ENCODE peak calls at places on chromosomes 2 and 18, in ten cellular contexts. S is NCI-H2029; F is NCI-H1417; K is left ventricle myocardium inferior; I is hippocampal formation; H is smooth muscle cell of the brain vasculature; L is ELR; U is stimulated activated CD4-positive, alpha-beta T cell treated with anti-CD3 and anti-CD28 coated beads, Interleukin-2, amount 100 ng/mL, for 24 hours; E is activated CD8-positive, alpha-beta T cell treated with anti-CD3 and anti-CD28 coated beads, Interleukin-2, amount 10 ng/mL, durations not matched to agents 7 days and 5 days; W is activated CD8-positive, alpha-beta memory T cell treated with anti-CD3 and anti-CD28 coated beads, Interleukin-2, amount 50 U/mL, for 48 hours. G is an unnamed sample.
A peak's percentile ranks its signal among the peaks of the same experiment; 100 is the strongest.

GRCh38 chr18:37537868-37538525 is 27.6 kb downstream of the CELF4 start:
- DNase-seq in W (peak; percentile 83), U (peak; percentile 40), K (peak; percentile 72), E (peak; percentile 59), L (peak; percentile 57), H (peak; percentile 21), F (peak; percentile 76), S (no peak), I (peak; percentile 10), G (peak; percentile 41)

GRCh38 chr2:97906309-97906708 is 89.4 kb downstream of the TMEM131 start:
- DNase-seq in U (no peak), F (no peak), H (no peak), L (no peak), S (no peak), K (no peak), W (no peak), I (no peak), E (no peak), G (peak; percentile 71)

GRCh38 chr2:167048829-167049228 is 160.5 kb downstream of the XIRP2 start:
- DNase-seq in L (no peak), U (no peak), F (no peak), K (no peak), W (no peak), H (no peak), S (no peak), I (no peak), E (no peak), G (no peak)

GRCh38 chr2:239818531-239819011 is 206.6 kb downstream of the NDUFA10 start:
- DNase-seq in I (peak; percentile 69), U (no peak), F (no peak), K (no peak), L (no peak), S (no peak), H (no peak), W (peak; percentile 29), E (no peak), G (no peak)

GRCh38 chr2:158573739-158574138 is 117.0 kb downstream of the PKP4 start:
- DNase-seq in K (no peak), F (no peak), E (no peak), W (no peak), I (no peak), L (no peak), S (no peak), U (no peak), H (no peak), G (no peak)

GRCh38 chr2:156006721-156007618 is 325.6 kb downstream of the NR4A2 start:
- DNase-seq in L (no peak), H (no peak), S (no peak), F (no peak), K (no peak), U (no peak), E (no peak), I (no peak), W (no peak), G (no peak)

GRCh38 chr2:189104926-189105325 is 74.6 kb downstream of the COL5A2 start:
- DNase-seq in F (no peak), E (no peak), L (peak; percentile 77), H (no peak), U (no peak), K (no peak), I (no peak), S (no peak), W (no peak), G (peak; percentile 26)

GRCh38 chr2:224925822-224926124 is 116.5 kb downstream of the DOCK10 start:
- DNase-seq in E (no peak), U (no peak), K (no peak), L (peak; percentile 55), F (no peak), I (no peak), H (no peak), S (no peak), W (no peak), G (peak; percentile 32)

GRCh38 chr2:170716851-170717598 is 1.9 kb downstream of the SP5 start:
- DNase-seq in F (no peak), L (peak; percentile 17), E (no peak), I (no peak), H (no peak), W (peak; percentile 77), K (peak; percentile 23), S (peak; percentile 11), U (peak; percentile 32), G (no peak)

GRCh38 chr2:40371525-40372277 is 80.2 kb downstream of the SLC8A1 start:
- DNase-seq in L (peak; percentile 77), H (peak; percentile 60), S (peak; percentile 55), E (no peak), K (no peak), F (peak; percentile 60), I (no peak), W (no peak), U (no peak), G (peak; percentile 80)

GRCh38 chr18:67217551-67218166 is 298.9 kb downstream of the DSEL start:
- DNase-seq in U (peak; percentile 69), F (peak; percentile 87), E (peak; percentile 71), W (peak; percentile 56), H (peak; percentile 39), L (peak; percentile 77), S (peak; percentile 5), I (peak; percentile 78), K (no peak), G (peak; percentile 40)

GRCh38 chr2:119338826-119339561 is 27.6 kb downstream of the C2orf76 start:
- DNase-seq in H (no peak), W (no peak), I (no peak), L (no peak), U (peak; percentile 22), S (no peak), E (peak; percentile 79), K (no peak), F (no peak), G (no peak)

GRCh38 chr2:122960727-122961641 is 1064.1 kb upstream of the CNTNAP5 start:
- DNase-seq in K (no peak), H (peak; percentile 2), F (peak; percentile 94), L (peak; percentile 84), S (peak; percentile 88), I (no peak), E (no peak), W (no peak), U (no peak), G (peak; percentile 51)

GRCh38 chr2:232333361-232334135 is 45.0 kb upstream of the ALPP start:
- DNase-seq in W (no peak), E (no peak), K (no peak), L (peak; percentile 33), U (peak; percentile 20), I (no peak), H (no peak), F (no peak), S (no peak), G (no peak)

GRCh38 chr2:173282795-173283545 is 71.7 kb upstream of the CDCA7 start:
- DNase-seq in S (no peak), L (no peak), U (no peak), F (no peak), W (no peak), K (no peak), I (no peak), H (no peak), E (no peak), G (no peak)

GRCh38 chr2:45770773-45771172 is 119.3 kb downstream of the PRKCE start:
- DNase-seq in I (no peak), K (no peak), S (no peak), W (no peak), U (no peak), E (no peak), H (no peak), L (no peak), F (peak; percentile 44), G (no peak)

GRCh38 chr2:132489150-132489549 is 72.5 kb downstream of the GPR39 start:
- DNase-seq in I (no peak), E (no peak), F (no peak), W (no peak), H (no peak), U (no peak), S (no peak), L (peak; percentile 24), K (peak; percentile 16), G (peak; percentile 38)

GRCh38 chr2:101120124-101120996 is 30.8 kb downstream of the TBC1D8 start:
- DNase-seq in F (no peak), S (peak; percentile 81), W (no peak), K (peak; percentile 80), U (no peak), L (peak; percentile 93), H (no peak), E (no peak), I (no peak), G (peak; percentile 98)

GRCh38 chr2:168559187-168559586 is 103.1 kb downstream of the CERS6 start:
- DNase-seq in L (no peak), S (peak; percentile 87), H (no peak), I (no peak), U (no peak), W (no peak), K (no peak), E (no peak), F (no peak), G (peak; percentile 17)

GRCh38 chr2:28751956-28752607 is 452 bp downstream of the PPP1CB start:
- DNase-seq in K (peak; percentile 29), S (no peak), W (peak; percentile 72), I (peak; percentile 50), U (peak; percentile 42), F (peak; percentile 84), L (peak; percentile 38), E (peak; percentile 54), H (no peak), G (peak; percentile 16)

GRCh38 chr18:9951022-9951859 is 37.4 kb downstream of the VAPA start:
- DNase-seq in I (peak; percentile 49), F (peak; percentile 74), L (peak; percentile 78), E (peak; percentile 32), H (peak; percentile 39), U (no peak), W (no peak), S (no peak), K (no peak), G (peak; percentile 54)

GRCh38 chr2:233152541-233152940 is 92.4 kb downstream of the INPP5D start:
- DNase-seq in S (peak; percentile 70), F (no peak), I (no peak), H (no peak), K (peak; percentile 83), E (no peak), W (no peak), L (no peak), U (no peak), G (peak; percentile 94)

GRCh38 chr2:126664234-126664633 is 8.3 kb downstream of the GYPC start:
- DNase-seq in F (no peak), U (no peak), W (peak; percentile 64), S (no peak), L (no peak), H (no peak), E (peak; percentile 71), I (no peak), K (no peak), G (no peak)

GRCh38 chr2:2123259-2123658 is 207.8 kb downstream of the MYT1L start:
- DNase-seq in W (no peak), K (no peak), I (no peak), H (no peak), S (no peak), L (no peak), F (no peak), U (no peak), E (no peak), G (no peak)

GRCh38 chr2:112092286-112093041 is 37.4 kb downstream of the TMEM87B start:
- DNase-seq in W (no peak), L (peak; percentile 89), H (peak; percentile 17), F (no peak), U (no peak), I (no peak), K (no peak), S (no peak), E (no peak), G (peak; percentile 65)

GRCh38 chr2:20357588-20358394 is 7.1 kb upstream of the PUM2 start:
- DNase-seq in H (no peak), F (no peak), W (no peak), U (no peak), S (no peak), L (no peak), I (no peak), E (no peak), K (no peak), G (no peak)

GRCh38 chr2:228072669-228073068 is 108.8 kb downstream of the SPHKAP start:
- DNase-seq in S (no peak), K (no peak), F (no peak), H (no peak), I (no peak), W (no peak), U (no peak), L (no peak), E (no peak), G (no peak)

GRCh38 chr2:184611221-184612085 is 13.1 kb downstream of the ZNF804A start:
- DNase-seq in E (no peak), K (no peak), W (no peak), I (no peak), S (no peak), U (no peak), F (peak; percentile 65), H (no peak), L (peak; percentile 80), G (no peak)

G was measured in RPMI7951.